ENCODE peak calls at places on chromosomes 11 and 22, in four cellular contexts. U is heart left ventricle, J is cardiac muscle cell, X is GM23248. S is an unnamed sample. For H3K36me3 and H3K4me1, the result is how much of the 10 kb centered on the place peaks cover.

GRCh38 chr11:724063-724732 is 18.2 kb downstream of the EPS8L2 start:
- DNase-seq in U (peak), X (no peak), J (no peak), S (peak)

GRCh38 chr22:47297261-47298016 is 535.0 kb downstream of the TBC1D22A start:
- DNase-seq in U (no peak), J (no peak), X (no peak), S (peak)

GRCh38 chr22:44025171-44026065 is 1.3 kb downstream of the PARVB start:
- DNase-seq in J (no peak), U (peak), X (peak), S (no peak)

GRCh38 chr11:2393111-2393868 is 7.3 kb upstream of the TSSC4 start:
- DNase-seq in J (no peak), U (no peak), X (no peak), S (no peak)

GRCh38 chr11:86740628-86741488 is 59.5 kb upstream of the PRSS23 start:
- DNase-seq in X (peak), J (peak), U (peak), S (no peak)

GRCh38 chr11:14042686-14043440 is 80.3 kb downstream of the SPON1 start:
- DNase-seq in X (no peak), U (no peak), J (no peak), S (no peak)

GRCh38 chr11:15536438-15536837 is 421.7 kb downstream of the INSC start:
- DNase-seq in X (no peak), U (no peak), J (no peak), S (no peak)

GRCh38 chr11:8593935-8594909 is at the start of gene STK33:
- DNase-seq in X (peak), J (peak), U (peak), S (peak)

GRCh38 chr11:8086001-8086479 is 5.0 kb downstream of the TUB start:
- DNase-seq in U (peak), X (peak), J (no peak), S (no peak)

GRCh38 chr11:74611369-74611861 is 19.0 kb downstream of the POLD3 start:
- DNase-seq in X (peak), J (peak), U (no peak), S (no peak)

GRCh38 chr11:94854770-94855633 is 86.8 kb downstream of the AMOTL1 start:
- DNase-seq in U (peak), X (no peak), J (no peak), S (no peak)
- H3K36me3 ChIP-seq in U (under half), X (half or more), J (under half), S (half or more)

DNA sequence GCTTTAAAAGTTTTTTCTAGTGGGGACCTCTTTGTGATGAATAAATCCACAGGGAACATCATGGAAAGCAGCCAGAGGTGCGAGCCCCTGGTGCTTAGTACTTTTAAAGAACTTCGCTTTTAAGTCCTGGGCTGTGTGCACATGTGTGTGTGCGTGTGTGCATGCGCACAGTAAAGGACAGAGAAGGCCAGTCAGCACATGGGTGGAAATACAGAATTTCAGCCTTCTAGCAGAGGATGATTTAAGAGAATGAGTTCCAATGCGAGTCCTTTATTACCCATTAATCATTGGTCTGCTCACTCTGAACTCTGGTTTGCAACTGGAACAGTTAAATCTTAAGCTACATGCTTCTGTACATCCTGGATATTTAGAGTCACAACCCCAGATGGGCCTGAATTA is 18.9 kb downstream of the TEAD1 start:
- DNase-seq in U (no peak), J (no peak), X (peak), S (no peak)
- H3K4me1 ChIP-seq in U (half or more), J (half or more), X (half or more), S (half or more)

GRCh38 chr11:46378296-46378695 is 3.2 kb upstream of the MDK start:
- DNase-seq in J (no peak), U (no peak), X (no peak), S (no peak)
- H3K36me3 ChIP-seq in J (under half), U (under half), X (under half), S (under half)

GRCh38 chr11:44816761-44817160 is 90.0 kb downstream of the TSPAN18 start:
- DNase-seq in X (no peak), U (no peak), J (no peak), S (no peak)
- H3K4me1 ChIP-seq in X (under half), U (half or more), J (under half), S (under half)

DNA sequence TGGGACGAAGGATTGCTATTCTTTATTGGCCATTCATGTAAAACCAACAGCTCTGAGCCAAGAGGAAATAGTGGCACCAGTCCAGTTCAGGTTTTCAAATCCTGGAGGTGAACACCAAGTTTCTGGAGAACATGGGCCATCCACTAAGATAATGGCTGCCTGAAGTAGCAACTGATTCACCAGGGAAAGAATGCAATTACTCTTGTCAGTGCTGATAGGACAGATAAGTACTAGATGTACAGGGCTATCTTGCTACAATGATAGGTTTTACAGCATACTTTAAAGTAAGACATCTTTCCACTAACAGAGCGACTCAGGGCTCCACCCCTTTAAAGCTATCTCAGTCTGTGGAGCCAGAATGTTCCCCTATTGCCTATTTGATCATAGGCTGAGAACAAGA is 36.8 kb upstream of the APOA1 start:
- DNase-seq in X (peak), U (no peak), J (peak), S (no peak)
- H3K36me3 ChIP-seq in X (under half), U (under half), J (under half), S (under half)

DNA sequence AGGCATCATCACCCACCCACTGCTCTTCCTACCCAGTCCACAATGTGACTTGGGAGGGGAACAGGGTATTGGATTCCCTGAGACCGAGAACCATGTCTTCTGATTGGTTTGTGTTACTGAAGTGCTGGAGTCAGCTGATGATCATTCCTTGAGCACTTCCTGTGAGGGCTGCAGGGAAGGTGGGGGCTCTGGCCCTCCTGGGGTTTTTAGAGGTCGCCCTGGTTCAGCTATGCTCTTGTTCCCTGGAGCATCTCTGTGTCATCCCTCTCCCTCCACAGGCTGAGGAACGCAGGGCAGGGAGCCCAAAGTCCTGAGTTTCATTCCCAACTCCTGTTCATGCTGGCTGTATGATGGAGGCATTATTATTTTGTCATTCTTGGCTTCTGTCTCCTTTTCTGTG is 6.7 kb downstream of the ZC3H7B start:
- DNase-seq in X (peak), J (peak), U (no peak), S (no peak)
- H3K4me1 ChIP-seq in X (under half), J (under half), U (under half), S (half or more)

GRCh38 chr11:134176284-134176683 is 47.5 kb downstream of the NCAPD3 start:
- DNase-seq in J (no peak), X (no peak), U (no peak), S (no peak)

GRCh38 chr11:134178275-134178674 is 45.5 kb downstream of the NCAPD3 start:
- DNase-seq in X (no peak), J (no peak), U (no peak), S (no peak)

DNA sequence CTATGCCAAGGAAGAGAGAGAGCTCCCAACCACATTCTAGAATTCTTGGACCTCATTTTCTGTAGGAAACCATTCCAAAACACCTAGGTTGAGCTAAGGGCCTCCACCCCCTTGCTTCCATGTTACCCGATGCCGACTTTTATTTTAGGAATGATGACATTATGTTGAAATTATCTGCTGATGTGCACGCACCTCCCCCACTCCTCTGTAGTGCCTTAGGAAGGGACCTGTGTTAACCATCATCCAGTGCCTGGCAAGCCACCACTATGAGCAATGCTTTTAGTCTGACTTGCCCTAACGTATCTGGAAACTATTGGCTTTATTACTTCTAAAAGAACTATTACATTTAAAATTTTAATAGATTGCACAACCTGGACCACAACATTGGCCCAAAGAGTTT is 42.1 kb downstream of the NCAPD3 start:
- DNase-seq in J (no peak), U (no peak), X (peak), S (no peak)
- H3K36me3 ChIP-seq in J (under half), U (under half), X (under half), S (under half)

GRCh38 chr22:19802001-19802880 is 41.7 kb downstream of the TBX1 start:
- DNase-seq in J (no peak), X (no peak), U (no peak), S (no peak)
- H3K4me1 ChIP-seq in J (under half), X (under half), U (under half), S (under half)

S was measured in vagina.